ENCODE peak calls at places on chromosomes 6 and 20, in seven cellular contexts. R, V, G, P, A, W and N are unnamed samples.

GRCh38 chr20:59403261-59403961 is 103.0 kb downstream of the EDN3 start:
- DNase-seq in G (peak; percentile 98), R (no peak), W (peak; percentile 95), P (peak; percentile 87), V (no peak), A (no peak), N (peak; percentile 53)

GRCh38 chr6:168641455-168641854 is 200.5 kb downstream of the SMOC2 start:
- DNase-seq in A (no peak), G (no peak), R (no peak), W (no peak), P (no peak), V (no peak), N (no peak)

GRCh38 chr6:110317646-110318045 is 40.5 kb downstream of the METTL24 start:
- DNase-seq in W (no peak), P (no peak), R (no peak), A (no peak), G (no peak), V (no peak), N (no peak)

GRCh38 chr6:47464052-47464451 is 13.5 kb upstream of the CD2AP start:
- DNase-seq in P (no peak), V (no peak), G (no peak), R (no peak), A (no peak), W (no peak), N (no peak)

GRCh38 chr20:49937023-49937929 is 1.1 kb downstream of the RNF114 start:
- DNase-seq in V (no peak), W (peak; percentile 48), A (no peak), P (peak; percentile 28), R (no peak), G (no peak), N (peak; percentile 78)

GRCh38 chr6:98335594-98335993 is 498.8 kb upstream of the POU3F2 start:
- DNase-seq in G (no peak), V (no peak), P (no peak), R (no peak), A (no peak), W (no peak), N (no peak)

GRCh38 chr6:43178951-43179830 is 2.8 kb upstream of the CUL9 start:
- DNase-seq in W (no peak), A (no peak), G (no peak), R (no peak), V (no peak), P (no peak), N (no peak)

GRCh38 chr6:71373943-71374342 is 85.3 kb downstream of the OGFRL1 start:
- DNase-seq in P (no peak), R (no peak), W (no peak), G (no peak), A (no peak), V (no peak), N (no peak)

GRCh38 chr6:93820465-93821082 is 401.2 kb upstream of the EPHA7 start:
- DNase-seq in A (no peak), W (no peak), V (no peak), P (no peak), G (no peak), R (no peak), N (no peak)

GRCh38 chr20:32982617-32983458 is 21.4 kb downstream of the SUN5 start:
- DNase-seq in P (no peak), G (no peak), R (no peak), A (no peak), W (peak; percentile 55), V (peak; percentile 50), N (no peak)

GRCh38 chr6:17831135-17831534 is 124.4 kb upstream of the NUP153 start:
- DNase-seq in G (no peak), V (no peak), W (no peak), R (no peak), A (no peak), P (no peak), N (no peak)

GRCh38 chr6:12806811-12807210 is 90.2 kb downstream of the PHACTR1 start:
- DNase-seq in W (no peak), G (no peak), V (no peak), A (no peak), P (no peak), R (no peak), N (no peak)

GRCh38 chr6:148530976-148531375 is 188.3 kb downstream of the SASH1 start:
- DNase-seq in W (no peak), G (no peak), P (no peak), R (no peak), V (no peak), A (no peak), N (no peak)

GRCh38 chr6:11171952-11172351 is 60.4 kb upstream of the ERVFRD-1 start:
- DNase-seq in A (no peak), W (no peak), G (no peak), V (no peak), R (no peak), P (no peak), N (no peak)

GRCh38 chr6:32369678-32370077 is 2.0 kb downstream of the TSBP1 start:
- DNase-seq in R (no peak), P (no peak), V (no peak), A (peak; percentile 66), W (no peak), G (no peak), N (no peak)

GRCh38 chr6:98530732-98531131 is 303.6 kb upstream of the POU3F2 start:
- DNase-seq in G (no peak), P (no peak), V (no peak), W (no peak), A (no peak), R (no peak), N (no peak)

GRCh38 chr6:169296170-169296569 is 42.5 kb upstream of the THBS2 start:
- DNase-seq in G (peak; percentile 6), W (no peak), V (peak; percentile 71), A (no peak), P (no peak), R (no peak), N (no peak)

GRCh38 chr20:51488331-51488730 is 54.2 kb downstream of the NFATC2 start:
- DNase-seq in V (no peak), A (no peak), P (no peak), G (no peak), W (no peak), R (no peak), N (no peak)

DNA sequence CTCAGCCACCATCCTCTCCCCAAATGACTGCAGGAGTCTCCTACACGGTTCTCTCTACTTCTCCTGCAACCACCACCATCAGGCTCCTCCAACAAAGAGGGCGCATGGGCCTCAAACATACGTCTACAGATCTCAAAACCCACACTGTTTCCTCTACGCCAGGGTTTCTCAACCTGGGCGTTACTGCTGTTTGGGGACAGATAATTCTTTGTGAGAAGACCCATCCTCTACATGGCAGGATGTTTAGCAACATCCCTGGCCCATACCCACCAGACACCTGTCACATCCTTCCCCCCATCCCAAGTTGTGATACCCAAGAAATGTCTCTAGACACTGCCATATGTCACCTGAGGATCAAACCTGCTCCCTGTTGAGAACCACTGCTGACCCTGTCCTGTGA is 45.0 kb downstream of the ELMO2 start:
- DNase-seq in G (no peak), A (no peak), R (no peak), P (no peak), V (no peak), W (no peak), N (no peak)
- TF ChIP-seq JUND in G (no peak), A (no peak), R (no peak), P (no peak), V (no peak), W (no peak), N (no peak)

DNA sequence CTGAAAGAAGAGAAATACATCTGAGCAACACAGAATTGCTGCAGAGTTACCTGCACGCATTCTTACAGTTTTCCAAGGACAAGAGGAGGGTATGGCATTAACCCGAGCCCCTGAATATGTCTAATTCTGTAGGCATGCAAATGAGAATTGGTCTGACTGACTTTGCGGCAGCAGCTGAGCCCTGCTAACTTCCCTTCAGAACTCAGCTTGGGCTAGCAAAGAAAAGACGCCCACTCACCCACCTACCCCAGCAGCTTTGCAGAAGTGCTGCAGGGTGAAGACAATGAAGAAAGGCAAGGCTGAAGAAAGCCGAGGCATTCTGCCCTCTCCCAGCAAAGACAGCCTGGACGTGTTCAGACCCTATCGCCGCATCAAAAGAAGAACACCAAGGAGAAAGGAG is 136.4 kb downstream of the GMPR start:
- DNase-seq in V (no peak), P (no peak), G (no peak), A (no peak), R (no peak), W (no peak), N (no peak)
- TF ChIP-seq JUND in V (no peak), P (no peak), G (no peak), A (no peak), R (no peak), W (no peak), N (no peak)

GRCh38 chr6:35919085-35919826 is 1.6 kb downstream of the SRPK1 start:
- DNase-seq in W (no peak), A (no peak), P (peak; percentile 35), G (no peak), R (no peak), V (peak; percentile 75), N (no peak)

GRCh38 chr6:35922139-35922554 is 1.2 kb upstream of the SRPK1 start:
- DNase-seq in A (no peak), G (no peak), R (no peak), W (no peak), V (peak; percentile 54), P (no peak), N (no peak)

GRCh38 chr6:35916056-35916455 is 4.8 kb downstream of the SRPK1 start:
- DNase-seq in A (no peak), P (no peak), V (no peak), G (no peak), R (no peak), W (no peak), N (no peak)

GRCh38 chr6:35920793-35921732 is at the start of gene SRPK1:
- DNase-seq in G (peak; percentile 92), V (peak; percentile 87), A (peak; percentile 72), W (peak; percentile 99), P (peak; percentile 97), R (peak; percentile 65), N (peak; percentile 91)

DNA sequence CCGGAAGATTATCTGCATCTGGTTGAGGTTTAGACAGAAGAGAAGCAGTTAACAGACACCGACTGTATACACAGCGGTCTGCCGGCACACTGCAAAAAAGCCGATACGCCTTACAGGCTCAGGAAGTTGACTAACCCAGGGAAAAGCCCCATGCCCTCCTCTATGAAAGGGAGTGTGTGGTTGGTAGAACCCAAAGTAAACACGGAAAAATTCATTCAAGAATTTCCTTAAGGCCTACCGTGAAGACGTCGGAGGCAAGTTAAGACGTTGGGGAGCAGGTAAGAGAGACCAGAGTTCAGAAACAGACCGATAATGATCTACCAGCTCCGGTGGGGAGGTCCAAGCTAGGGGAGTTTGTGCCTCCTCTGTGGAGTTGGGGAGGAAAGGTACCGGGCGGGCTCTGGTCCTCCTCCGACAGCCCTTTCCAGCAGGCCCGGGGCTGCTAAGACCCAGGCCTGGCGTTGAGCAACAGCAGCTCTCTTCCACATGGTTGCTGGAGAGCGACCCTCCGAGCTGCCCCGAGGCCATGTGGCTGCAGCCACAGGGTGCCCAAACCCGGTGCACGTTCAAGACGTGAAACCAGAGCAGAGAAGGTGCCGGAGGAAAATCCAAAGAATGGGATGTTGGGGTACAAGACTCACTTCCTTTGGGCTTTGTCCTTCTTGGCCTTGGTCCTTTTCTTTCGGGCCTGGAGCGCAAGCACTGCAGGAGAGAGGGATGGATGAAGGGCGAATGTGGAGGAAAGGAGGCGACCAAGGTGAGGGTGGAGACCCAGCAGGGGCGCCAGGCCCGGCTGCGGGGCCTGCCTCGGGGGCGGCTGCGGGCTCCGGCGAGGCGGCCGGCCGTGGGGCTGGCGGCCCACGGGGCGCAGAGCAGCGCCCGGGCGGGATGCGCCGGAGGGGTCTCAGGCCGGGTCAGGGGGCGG is 809 bp downstream of the SRPK1 start:
- DNase-seq in W (peak; percentile 56), R (no peak), A (no peak), G (peak; percentile 66), V (peak; percentile 56), P (peak; percentile 47), N (no peak)
- TF ChIP-seq JUND in W (no peak), R (no peak), A (no peak), G (no peak), V (no peak), P (no peak), N (no peak)

GRCh38 chr6:25232478-25232877 is 46.7 kb upstream of the CARMIL1 start:
- DNase-seq in V (no peak), P (no peak), W (peak; percentile 66), G (no peak), R (no peak), A (no peak), N (no peak)
- TF ChIP-seq JUND in V (no peak), P (no peak), W (no peak), G (no peak), R (no peak), A (no peak), N (no peak)